ENCODE peak calls at places on chromosomes 13 and 19, in six cellular contexts. J is HS-27A, N is aorta, S is NCI-H2029, L is HL-60, K is left ventricle myocardium inferior. Y is an unnamed sample.

GRCh38 chr19:3931041-3931440 is 1.8 kb upstream of the NMRK2 start:
- DNase-seq in N (no peak), S (no peak), L (no peak), K (peak), J (no peak), Y (no peak)

GRCh38 chr13:41605319-41606285 is 148.3 kb downstream of the RGCC start:
- DNase-seq in L (no peak), N (no peak), J (no peak), S (no peak), K (no peak), Y (peak)

GRCh38 chr13:66984241-66984640 is 245.9 kb downstream of the PCDH9 start:
- DNase-seq in N (no peak), K (no peak), L (no peak), J (no peak), S (no peak), Y (no peak)

GRCh38 chr19:13492128-13492527 is 14.2 kb downstream of the CACNA1A start:
- DNase-seq in L (no peak), S (no peak), N (no peak), K (no peak), J (no peak), Y (no peak)

GRCh38 chr13:24693862-24694471 is 13.8 kb downstream of the ATP12A start:
- DNase-seq in J (no peak), L (peak), K (no peak), N (no peak), S (peak), Y (peak)

GRCh38 chr19:7597689-7598088 is 2.0 kb downstream of the CAMSAP3 start:
- DNase-seq in L (no peak), J (no peak), S (no peak), N (no peak), K (no peak), Y (no peak)

GRCh38 chr13:39777527-39778061 is 122.1 kb downstream of the COG6 start:
- DNase-seq in K (no peak), L (peak), S (no peak), N (no peak), J (peak), Y (no peak)

GRCh38 chr19:2337329-2337707 is 8.8 kb downstream of the SPPL2B start:
- DNase-seq in N (no peak), S (no peak), L (no peak), J (no peak), K (no peak), Y (no peak)

GRCh38 chr19:16327911-16328823 is 3.5 kb downstream of the KLF2 start:
- DNase-seq in L (peak), K (peak), J (no peak), N (peak), S (no peak), Y (peak)

GRCh38 chr19:6297202-6297601 is 17.4 kb upstream of the MLLT1 start:
- DNase-seq in S (no peak), K (no peak), N (peak), L (no peak), J (no peak), Y (no peak)

GRCh38 chr13:27830010-27830409 is 37.7 kb downstream of the GSX1 start:
- DNase-seq in J (no peak), N (peak), S (no peak), K (peak), L (peak), Y (peak)

GRCh38 chr13:32299893-32300292 is 15.3 kb downstream of the ZAR1L start:
- DNase-seq in L (no peak), S (no peak), N (no peak), K (no peak), J (no peak), Y (no peak)

GRCh38 chr13:24668511-24668910 is 11.7 kb upstream of the ATP12A start:
- DNase-seq in S (no peak), J (no peak), K (no peak), L (no peak), N (no peak), Y (no peak)

GRCh38 chr13:43934273-43934672 is 54.6 kb downstream of the LACC1 start:
- DNase-seq in K (no peak), J (no peak), L (no peak), S (no peak), N (no peak), Y (no peak)

GRCh38 chr19:9584073-9584833 is at the start of gene ZNF121:
- DNase-seq in N (peak), J (peak), K (peak), L (peak), S (peak), Y (peak)

GRCh38 chr13:43905435-43906031 is 25.8 kb downstream of the LACC1 start:
- DNase-seq in N (no peak), S (peak), J (peak), K (no peak), L (peak), Y (peak)

GRCh38 chr19:8334458-8335342 is 8.4 kb downstream of the KANK3 start:
- DNase-seq in S (peak), N (no peak), L (no peak), K (peak), J (no peak), Y (peak)

GRCh38 chr13:98571955-98572662 is 4.8 kb downstream of the STK24 start:
- DNase-seq in L (no peak), J (no peak), K (no peak), S (peak), N (no peak), Y (no peak)

GRCh38 chr13:23673354-23673753 is 103.1 kb downstream of the TNFRSF19 start:
- DNase-seq in L (no peak), N (no peak), S (no peak), K (no peak), J (peak), Y (no peak)

GRCh38 chr13:28001837-28002473 is 13.5 kb upstream of the URAD start:
- DNase-seq in L (no peak), N (no peak), S (no peak), K (no peak), J (no peak), Y (no peak)

Y was measured in Kasumi-1.